ENCODE peak calls at places on chromosomes 7 and 10, in ten cellular contexts. One of them, this sample, is unnamed.

GRCh38 chr7:33157311-33157710 is 27.9 kb downstream of the BBS9 start:
- DNase-seq in suprapubic skin: no peak
- DNase-seq in sigmoid colon: no peak
- DNase-seq in stomach: no peak
- DNase-seq in upper lobe of left lung: no peak
- DNase-seq in A549: no peak
- DNase-seq in HepG2: no peak
- DNase-seq in ovary: no peak
- DNase-seq in K562: no peak
- DNase-seq in tibial nerve: no peak
- DNase-seq in this sample: no peak

GRCh38 chr7:135253851-135254815 is 20.5 kb downstream of the STRA8 start:
- DNase-seq in suprapubic skin: no peak
- DNase-seq in sigmoid colon: peak
- DNase-seq in stomach: peak
- DNase-seq in upper lobe of left lung: no peak
- DNase-seq in A549: peak
- DNase-seq in HepG2: peak
- DNase-seq in ovary: peak
- DNase-seq in K562: no peak
- DNase-seq in tibial nerve: peak
- DNase-seq in this sample: peak

GRCh38 chr10:94294168-94294567 is 68.6 kb downstream of the NOC3L start:
- DNase-seq in suprapubic skin: no peak
- DNase-seq in sigmoid colon: no peak
- DNase-seq in stomach: no peak
- DNase-seq in upper lobe of left lung: no peak
- DNase-seq in A549: no peak
- DNase-seq in HepG2: no peak
- DNase-seq in ovary: no peak
- DNase-seq in K562: no peak
- DNase-seq in tibial nerve: no peak
- DNase-seq in this sample: no peak

GRCh38 chr10:48600645-48601505 is 4.0 kb downstream of the ARHGAP22 start:
- DNase-seq in suprapubic skin: no peak
- DNase-seq in sigmoid colon: peak
- DNase-seq in stomach: no peak
- DNase-seq in upper lobe of left lung: no peak
- DNase-seq in A549: no peak
- DNase-seq in HepG2: no peak
- DNase-seq in ovary: no peak
- DNase-seq in K562: no peak
- DNase-seq in tibial nerve: no peak
- DNase-seq in this sample: no peak

GRCh38 chr10:81820418-81820817 is 54.6 kb upstream of the NRG3 start:
- DNase-seq in suprapubic skin: no peak
- DNase-seq in sigmoid colon: no peak
- DNase-seq in stomach: no peak
- DNase-seq in upper lobe of left lung: no peak
- DNase-seq in A549: peak
- DNase-seq in HepG2: no peak
- DNase-seq in ovary: no peak
- DNase-seq in K562: no peak
- DNase-seq in tibial nerve: no peak
- DNase-seq in this sample: no peak

GRCh38 chr10:102421645-102422585 is 1.3 kb downstream of the FBXL15 start:
- DNase-seq in suprapubic skin: no peak
- DNase-seq in sigmoid colon: peak
- DNase-seq in stomach: peak
- DNase-seq in upper lobe of left lung: peak
- DNase-seq in A549: no peak
- DNase-seq in HepG2: peak
- DNase-seq in ovary: peak
- DNase-seq in K562: peak
- DNase-seq in tibial nerve: no peak
- DNase-seq in this sample: peak

GRCh38 chr10:103828107-103828506 is 27.3 kb downstream of the SH3PXD2A start:
- DNase-seq in suprapubic skin: no peak
- DNase-seq in sigmoid colon: no peak
- DNase-seq in stomach: no peak
- DNase-seq in upper lobe of left lung: no peak
- DNase-seq in A549: no peak
- DNase-seq in HepG2: no peak
- DNase-seq in ovary: no peak
- DNase-seq in K562: no peak
- DNase-seq in tibial nerve: no peak
- DNase-seq in this sample: no peak

GRCh38 chr10:53909791-53910190 is 891.2 kb downstream of the PCDH15 start:
- DNase-seq in suprapubic skin: no peak
- DNase-seq in sigmoid colon: no peak
- DNase-seq in stomach: no peak
- DNase-seq in upper lobe of left lung: no peak
- DNase-seq in A549: no peak
- DNase-seq in HepG2: peak
- DNase-seq in ovary: no peak
- DNase-seq in K562: no peak
- DNase-seq in tibial nerve: no peak
- DNase-seq in this sample: no peak

DNA sequence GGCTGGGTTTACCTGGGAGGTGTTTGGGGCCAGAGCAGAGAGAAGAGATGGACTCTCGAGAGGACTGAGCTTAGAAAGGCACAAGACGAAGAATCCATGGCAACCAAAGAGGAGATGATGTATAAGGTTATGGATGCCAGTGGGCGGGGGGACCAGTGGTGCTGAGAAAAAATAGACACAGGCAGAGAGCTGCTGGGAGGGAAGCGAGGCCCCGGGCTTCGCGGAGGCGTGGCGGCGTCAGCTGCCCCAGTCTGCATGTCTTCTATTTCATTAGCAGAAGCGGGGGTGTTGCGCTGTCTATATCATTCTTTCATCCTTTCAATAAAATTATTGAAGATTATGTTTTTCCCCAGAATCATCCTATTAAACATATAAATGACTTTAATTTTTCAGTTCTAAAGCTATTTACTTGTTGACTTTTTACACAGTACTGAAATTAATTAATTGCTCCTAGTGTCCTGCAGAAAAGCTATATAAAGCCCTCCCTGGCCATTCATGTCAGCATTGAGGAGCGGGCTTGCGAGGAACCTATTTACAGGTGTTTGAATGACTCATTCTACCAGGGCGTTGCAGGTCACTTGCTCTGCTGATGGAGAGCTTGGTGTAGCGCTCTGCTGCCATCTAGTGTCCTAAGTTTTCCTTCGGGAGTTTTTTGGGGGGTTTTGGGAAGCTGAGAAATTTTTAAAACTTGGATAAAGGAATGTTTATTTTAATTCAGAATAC is 42.9 kb upstream of the BHLHA15 start:
- DNase-seq in suprapubic skin: no peak
- DNase-seq in sigmoid colon: no peak
- DNase-seq in stomach: peak
- DNase-seq in upper lobe of left lung: peak
- DNase-seq in A549: peak
- DNase-seq in HepG2: peak
- DNase-seq in ovary: peak
- DNase-seq in K562: peak
- DNase-seq in tibial nerve: no peak
- DNase-seq in this sample: peak
- TF ChIP-seq EP300 in suprapubic skin: no peak
- TF ChIP-seq EP300 in sigmoid colon: no peak
- TF ChIP-seq EP300 in stomach: no peak
- TF ChIP-seq EP300 in upper lobe of left lung: no peak
- TF ChIP-seq EP300 in A549: no peak
- TF ChIP-seq EP300 in HepG2: no peak
- TF ChIP-seq EP300 in ovary: no peak
- TF ChIP-seq EP300 in K562: peak
- TF ChIP-seq EP300 in tibial nerve: no peak
- TF ChIP-seq EP300 in this sample: no peak

DNA sequence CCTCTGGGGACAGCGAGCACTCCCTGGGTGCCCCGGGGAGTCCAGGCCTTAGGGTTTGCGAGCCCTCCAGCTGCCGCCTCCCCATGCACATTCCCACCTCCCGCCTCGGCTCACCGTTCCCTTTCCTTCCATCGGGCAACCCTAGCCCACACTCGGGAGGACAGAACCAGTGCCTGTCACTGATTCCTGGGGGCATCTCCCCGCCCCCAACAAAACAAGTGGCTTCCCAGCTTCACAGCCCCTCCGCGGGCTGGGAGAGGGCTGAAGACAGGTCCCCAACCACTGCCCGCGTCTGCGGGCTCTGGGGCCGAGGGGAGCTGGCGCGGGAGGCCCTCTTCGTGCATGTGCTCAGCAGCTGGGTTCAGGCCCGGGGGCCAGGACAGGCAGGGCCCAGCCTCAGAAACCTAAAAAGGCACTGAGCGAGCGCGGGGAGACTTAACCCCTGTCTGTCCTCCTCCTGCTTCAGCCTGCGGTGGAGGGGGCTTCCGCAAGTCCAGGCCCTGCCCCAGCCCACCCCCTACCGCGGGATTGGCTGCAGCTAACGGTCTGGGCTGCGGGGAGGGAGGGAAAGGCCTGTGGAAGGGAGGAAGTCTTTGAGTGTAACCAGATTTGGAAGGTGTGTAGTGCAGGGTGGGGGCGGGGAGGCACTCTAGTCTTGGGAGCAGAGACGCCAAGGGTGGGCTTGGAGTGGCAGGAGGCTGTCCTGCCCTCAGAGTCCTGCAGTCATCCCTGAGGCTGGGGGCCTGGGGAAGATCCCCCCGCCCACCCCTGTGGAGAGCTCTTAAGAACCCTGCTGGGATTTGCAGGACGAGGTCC is 1.2 kb downstream of the FLNC start:
- DNase-seq in suprapubic skin: no peak
- DNase-seq in sigmoid colon: peak
- DNase-seq in stomach: no peak
- DNase-seq in upper lobe of left lung: peak
- DNase-seq in A549: no peak
- DNase-seq in HepG2: no peak
- DNase-seq in ovary: peak
- DNase-seq in K562: peak
- DNase-seq in tibial nerve: no peak
- DNase-seq in this sample: peak
- H3K4me3 ChIP-seq in suprapubic skin: peak
- H3K4me3 ChIP-seq in sigmoid colon: peak
- H3K4me3 ChIP-seq in stomach: peak
- H3K4me3 ChIP-seq in upper lobe of left lung: peak
- H3K4me3 ChIP-seq in A549: no peak
- H3K4me3 ChIP-seq in HepG2: no peak
- H3K4me3 ChIP-seq in ovary: peak
- H3K4me3 ChIP-seq in K562: peak
- H3K4me3 ChIP-seq in tibial nerve: peak
- H3K4me3 ChIP-seq in this sample: peak

GRCh38 chr10:63268139-63268797 is 135.1 kb downstream of the NRBF2 start:
- DNase-seq in suprapubic skin: no peak
- DNase-seq in sigmoid colon: no peak
- DNase-seq in stomach: no peak
- DNase-seq in upper lobe of left lung: no peak
- DNase-seq in A549: peak
- DNase-seq in HepG2: peak
- DNase-seq in ovary: no peak
- DNase-seq in K562: peak
- DNase-seq in tibial nerve: no peak
- DNase-seq in this sample: no peak

GRCh38 chr10:63268798-63269503 is 135.8 kb downstream of the NRBF2 start:
- DNase-seq in suprapubic skin: peak
- DNase-seq in sigmoid colon: peak
- DNase-seq in stomach: peak
- DNase-seq in upper lobe of left lung: no peak
- DNase-seq in A549: peak
- DNase-seq in HepG2: peak
- DNase-seq in ovary: peak
- DNase-seq in K562: peak
- DNase-seq in tibial nerve: peak
- DNase-seq in this sample: peak

GRCh38 chr10:63266337-63267327 is 133.5 kb downstream of the NRBF2 start:
- DNase-seq in suprapubic skin: no peak
- DNase-seq in sigmoid colon: no peak
- DNase-seq in stomach: no peak
- DNase-seq in upper lobe of left lung: no peak
- DNase-seq in A549: no peak
- DNase-seq in HepG2: no peak
- DNase-seq in ovary: no peak
- DNase-seq in K562: no peak
- DNase-seq in tibial nerve: no peak
- DNase-seq in this sample: no peak

GRCh38 chr10:63265646-63266207 is 132.6 kb downstream of the NRBF2 start:
- DNase-seq in suprapubic skin: no peak
- DNase-seq in sigmoid colon: no peak
- DNase-seq in stomach: no peak
- DNase-seq in upper lobe of left lung: no peak
- DNase-seq in A549: no peak
- DNase-seq in HepG2: no peak
- DNase-seq in ovary: no peak
- DNase-seq in K562: no peak
- DNase-seq in tibial nerve: no peak
- DNase-seq in this sample: no peak

GRCh38 chr10:63267414-63268138 is 134.4 kb downstream of the NRBF2 start:
- DNase-seq in suprapubic skin: no peak
- DNase-seq in sigmoid colon: no peak
- DNase-seq in stomach: no peak
- DNase-seq in upper lobe of left lung: no peak
- DNase-seq in A549: peak
- DNase-seq in HepG2: peak
- DNase-seq in ovary: no peak
- DNase-seq in K562: peak
- DNase-seq in tibial nerve: no peak
- DNase-seq in this sample: no peak
- TF ChIP-seq EP300 in suprapubic skin: no peak
- TF ChIP-seq EP300 in sigmoid colon: no peak
- TF ChIP-seq EP300 in stomach: no peak
- TF ChIP-seq EP300 in upper lobe of left lung: no peak
- TF ChIP-seq EP300 in A549: no peak
- TF ChIP-seq EP300 in HepG2: no peak
- TF ChIP-seq EP300 in ovary: no peak
- TF ChIP-seq EP300 in K562: no peak
- TF ChIP-seq EP300 in tibial nerve: no peak
- TF ChIP-seq EP300 in this sample: no peak

DNA sequence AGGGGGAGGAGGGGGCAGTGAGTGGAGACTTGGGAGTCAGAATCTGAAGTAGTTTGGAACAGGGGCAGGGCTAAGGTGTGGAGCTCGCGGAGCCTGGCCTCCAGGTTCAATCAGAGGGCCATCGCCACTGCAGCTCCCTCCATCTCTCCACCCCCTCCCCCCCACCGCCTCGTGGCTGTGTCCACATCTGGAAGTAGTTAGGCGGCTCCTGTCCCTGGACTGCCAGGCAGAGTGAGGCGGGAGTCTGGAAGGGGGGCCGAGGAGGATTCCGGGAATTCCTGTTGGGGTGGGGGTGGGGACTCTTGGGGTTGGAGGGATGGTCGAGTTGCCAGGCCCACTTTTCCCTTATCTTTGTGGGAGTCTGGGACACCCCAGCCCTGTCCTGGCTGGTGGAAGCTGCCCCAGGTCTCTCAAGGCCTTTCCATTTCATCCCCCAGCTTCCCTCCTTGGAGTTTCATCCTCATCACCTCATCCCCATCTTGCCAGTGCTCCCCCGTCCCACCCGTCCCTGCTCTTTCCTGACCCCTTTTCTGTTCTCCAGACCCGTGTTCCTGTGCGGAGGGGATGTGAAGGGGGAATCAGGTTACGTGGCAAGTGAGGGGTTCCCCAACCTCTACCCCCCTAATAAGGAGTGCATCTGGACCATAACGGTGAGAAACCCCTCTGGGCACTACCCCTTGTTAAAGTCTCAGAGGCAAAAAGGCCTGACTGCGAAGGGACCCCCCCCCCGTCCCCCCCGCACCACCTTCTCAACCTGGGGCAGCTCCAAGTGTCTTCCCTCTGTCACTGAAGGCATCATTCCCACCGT is 930 bp downstream of the PCOLCE start:
- DNase-seq in suprapubic skin: no peak
- DNase-seq in sigmoid colon: peak
- DNase-seq in stomach: no peak
- DNase-seq in upper lobe of left lung: no peak
- DNase-seq in A549: no peak
- DNase-seq in HepG2: no peak
- DNase-seq in ovary: peak
- DNase-seq in K562: peak
- DNase-seq in tibial nerve: peak
- DNase-seq in this sample: peak
- H3K4me3 ChIP-seq in suprapubic skin: peak
- H3K4me3 ChIP-seq in sigmoid colon: peak
- H3K4me3 ChIP-seq in stomach: peak
- H3K4me3 ChIP-seq in upper lobe of left lung: peak
- H3K4me3 ChIP-seq in A549: no peak
- H3K4me3 ChIP-seq in HepG2: no peak
- H3K4me3 ChIP-seq in ovary: peak
- H3K4me3 ChIP-seq in K562: peak
- H3K4me3 ChIP-seq in tibial nerve: peak
- H3K4me3 ChIP-seq in this sample: no peak